ENCODE peak calls at places on chromosomes 1 and 21, in eight cellular contexts. A is CD8-positive, alpha-beta T cell; T is AG09309; Q is astrocyte of the spinal cord; O is HCT116; N is heart right ventricle; C is left lung; B is epithelial cell of esophagus. K is an unnamed sample.

GRCh38 chr1:7250826-7251800 is 465.9 kb downstream of the CAMTA1 start:
- DNase-seq in A (no peak), T (no peak), Q (no peak), O (no peak), N (no peak), C (no peak), B (no peak), K (no peak)

GRCh38 chr1:40740992-40741736 is 42.4 kb upstream of the KCNQ4 start:
- DNase-seq in A (no peak), T (no peak), Q (no peak), O (no peak), N (no peak), C (no peak), B (no peak), K (no peak)

GRCh38 chr1:236354330-236355147 is 39.5 kb upstream of the EDARADD start:
- DNase-seq in A (no peak), T (peak), Q (peak), O (no peak), N (no peak), C (no peak), B (no peak), K (no peak)

GRCh38 chr1:47875831-47876586 is 121.2 kb downstream of the TRABD2B start:
- DNase-seq in A (no peak), T (no peak), Q (peak), O (no peak), N (no peak), C (peak), B (no peak), K (no peak)

GRCh38 chr1:61083014-61083798 is 845 bp downstream of the NFIA start:
- DNase-seq in A (no peak), T (no peak), Q (no peak), O (no peak), N (peak), C (no peak), B (peak), K (no peak)

GRCh38 chr1:54221867-54222484 is 22.0 kb downstream of the MRPL37 start:
- DNase-seq in A (no peak), T (no peak), Q (no peak), O (no peak), N (no peak), C (no peak), B (no peak), K (no peak)

GRCh38 chr1:243473281-243474210 is 217.7 kb downstream of the SDCCAG8 start:
- DNase-seq in A (no peak), T (no peak), Q (peak), O (no peak), N (no peak), C (no peak), B (peak), K (no peak)

GRCh38 chr1:119139393-119139792 is 1.1 kb downstream of the WARS2 start:
- DNase-seq in A (peak), T (no peak), Q (no peak), O (no peak), N (no peak), C (no peak), B (no peak), K (no peak)

GRCh38 chr1:75471245-75471644 is 139.7 kb downstream of the SLC44A5 start:
- DNase-seq in A (no peak), T (no peak), Q (no peak), O (no peak), N (no peak), C (no peak), B (no peak), K (no peak)

GRCh38 chr1:207017615-207018559 is 14.7 kb downstream of the C1orf116 start:
- DNase-seq in A (no peak), T (no peak), Q (peak), O (no peak), N (no peak), C (peak), B (peak), K (no peak)

GRCh38 chr1:229753764-229754553 is 127.9 kb downstream of the URB2 start:
- DNase-seq in A (no peak), T (no peak), Q (no peak), O (no peak), N (no peak), C (no peak), B (no peak), K (no peak)

GRCh38 chr1:70503358-70503757 is 92.3 kb downstream of the CTH start:
- DNase-seq in A (no peak), T (no peak), Q (peak), O (no peak), N (no peak), C (no peak), B (peak), K (peak)

GRCh38 chr1:206931709-206932108 is 10.0 kb upstream of the FCMR start:
- DNase-seq in A (no peak), T (no peak), Q (no peak), O (no peak), N (no peak), C (no peak), B (no peak), K (no peak)

GRCh38 chr1:224923726-224924125 is 5.7 kb upstream of the DNAH14 start:
- DNase-seq in A (no peak), T (no peak), Q (no peak), O (no peak), N (no peak), C (no peak), B (no peak), K (no peak)

GRCh38 chr21:46124926-46125845 is 27.3 kb downstream of the COL6A2 start:
- DNase-seq in A (no peak), T (no peak), Q (no peak), O (no peak), N (no peak), C (peak), B (no peak), K (no peak)

GRCh38 chr1:2050482-2050792 is 226 bp downstream of the PRKCZ start:
- DNase-seq in A (no peak), T (no peak), Q (no peak), O (no peak), N (no peak), C (no peak), B (peak), K (no peak)

GRCh38 chr1:168610111-168610510 is 33.7 kb downstream of the XCL1 start:
- DNase-seq in A (no peak), T (no peak), Q (no peak), O (no peak), N (no peak), C (no peak), B (no peak), K (no peak)

GRCh38 chr1:154548028-154548427 is 10.4 kb downstream of the UBE2Q1 start:
- DNase-seq in A (no peak), T (no peak), Q (no peak), O (no peak), N (peak), C (no peak), B (no peak), K (no peak)

GRCh38 chr1:110554871-110555801 is 36.2 kb upstream of the KCNA10 start:
- DNase-seq in A (peak), T (no peak), Q (no peak), O (no peak), N (peak), C (peak), B (peak), K (no peak)

GRCh38 chr1:7298145-7298544 is 473.0 kb upstream of the VAMP3 start:
- DNase-seq in A (no peak), T (no peak), Q (peak), O (no peak), N (no peak), C (no peak), B (no peak), K (no peak)

GRCh38 chr1:181676269-181676668 is 193.0 kb downstream of the CACNA1E start:
- DNase-seq in A (no peak), T (no peak), Q (peak), O (peak), N (no peak), C (no peak), B (peak), K (no peak)

GRCh38 chr1:39574646-39575045 is 1.9 kb downstream of the PABPC4 start:
- DNase-seq in A (no peak), T (no peak), Q (peak), O (no peak), N (no peak), C (no peak), B (peak), K (no peak)

GRCh38 chr1:25487628-25488027 is 55.8 kb upstream of the LDLRAP1 start:
- DNase-seq in A (peak), T (no peak), Q (no peak), O (no peak), N (no peak), C (no peak), B (no peak), K (no peak)

GRCh38 chr1:22159858-22160257 is 17.0 kb upstream of the WNT4 start:
- DNase-seq in A (no peak), T (no peak), Q (peak), O (no peak), N (no peak), C (no peak), B (no peak), K (no peak)

GRCh38 chr1:44312652-44313196 is 42.3 kb downstream of the ERI3 start:
- DNase-seq in A (no peak), T (no peak), Q (no peak), O (no peak), N (no peak), C (no peak), B (no peak), K (no peak)

GRCh38 chr1:42931911-42932422 is 26.7 kb downstream of the SLC2A1 start:
- DNase-seq in A (peak), T (no peak), Q (no peak), O (no peak), N (peak), C (peak), B (peak), K (no peak)
- H3K4me3 ChIP-seq in A (peak), T (no peak), Q (no peak), O (no peak), N (no peak), C (no peak), B (no peak), K (no peak)

GRCh38 chr1:109397451-109398342 is at the start of gene SORT1:
- DNase-seq in A (peak), T (no peak), Q (peak), O (peak), N (peak), C (peak), B (peak), K (peak)
- TF ChIP-seq CTCF in A (no peak), T (no peak), Q (no peak), O (no peak), N (no peak), C (no peak), B (no peak), K (peak)

GRCh38 chr21:33932731-33933130 is 17.1 kb upstream of the ATP5PO start:
- DNase-seq in A (no peak), T (no peak), Q (no peak), O (no peak), N (no peak), C (no peak), B (no peak), K (no peak)
- H3K4me3 ChIP-seq in A (peak), T (no peak), Q (no peak), O (no peak), N (no peak), C (peak), B (peak), K (no peak)

DNA sequence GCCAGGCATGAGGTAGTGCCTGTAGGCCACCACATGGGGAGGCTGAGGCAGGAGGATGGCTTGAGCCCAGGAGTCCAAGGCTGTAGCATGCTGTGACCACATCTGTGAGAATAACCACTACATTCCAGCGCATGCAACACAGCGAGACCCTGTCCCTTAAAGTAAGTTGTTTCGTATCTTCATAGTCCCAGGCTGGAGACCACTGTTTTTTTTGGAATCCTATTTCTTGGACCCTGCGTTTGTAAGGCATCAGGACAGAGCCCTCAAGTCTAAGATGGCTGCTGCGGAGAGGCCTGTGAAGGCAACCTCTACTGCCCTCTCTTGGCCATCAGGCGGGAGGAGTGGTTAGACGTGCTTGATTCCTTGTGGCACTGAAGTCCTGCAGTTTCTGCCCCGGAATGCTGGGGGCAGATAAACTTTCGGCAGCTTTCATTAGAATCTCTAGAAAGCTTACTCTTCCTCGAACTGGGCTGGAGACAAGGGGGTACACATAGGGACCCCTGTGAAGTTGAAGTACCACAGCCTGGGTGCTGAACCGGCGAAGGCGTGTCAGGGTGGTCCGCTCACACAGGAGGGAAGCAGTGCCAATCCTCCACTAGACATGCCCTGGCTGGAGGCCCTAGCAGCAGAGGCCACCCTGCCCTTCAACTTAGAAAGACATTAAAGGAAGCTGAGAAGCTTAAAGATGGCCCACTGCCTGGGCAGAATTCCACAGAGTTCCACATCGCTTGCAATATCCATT is 36.6 kb downstream of the RABIF start:
- DNase-seq in A (peak), T (peak), Q (peak), O (peak), N (no peak), C (no peak), B (peak), K (peak)
- TF ChIP-seq CTCF in A (peak), T (peak), Q (peak), O (peak), N (no peak), C (peak), B (peak), K (peak)

GRCh38 chr1:36150296-36151132 is 1.2 kb upstream of the TRAPPC3 start:
- DNase-seq in A (peak), T (peak), Q (peak), O (peak), N (peak), C (peak), B (peak), K (peak)
- H3K4me3 ChIP-seq in A (peak), T (peak), Q (no peak), O (peak), N (no peak), C (peak), B (peak), K (peak)

GRCh38 chr1:66925944-66926343 is 1.2 kb downstream of the MIER1 start:
- DNase-seq in A (no peak), T (no peak), Q (no peak), O (no peak), N (no peak), C (no peak), B (no peak), K (no peak)

GRCh38 chr1:66929289-66929688 is 4.5 kb downstream of the MIER1 start:
- DNase-seq in A (no peak), T (no peak), Q (no peak), O (no peak), N (no peak), C (no peak), B (no peak), K (no peak)

GRCh38 chr1:66925558-66925910 is 744 bp downstream of the MIER1 start:
- DNase-seq in A (no peak), T (no peak), Q (no peak), O (no peak), N (no peak), C (no peak), B (no peak), K (no peak)

GRCh38 chr1:66927528-66927927 is 2.7 kb downstream of the MIER1 start:
- DNase-seq in A (no peak), T (no peak), Q (no peak), O (no peak), N (no peak), C (no peak), B (no peak), K (no peak)

DNA sequence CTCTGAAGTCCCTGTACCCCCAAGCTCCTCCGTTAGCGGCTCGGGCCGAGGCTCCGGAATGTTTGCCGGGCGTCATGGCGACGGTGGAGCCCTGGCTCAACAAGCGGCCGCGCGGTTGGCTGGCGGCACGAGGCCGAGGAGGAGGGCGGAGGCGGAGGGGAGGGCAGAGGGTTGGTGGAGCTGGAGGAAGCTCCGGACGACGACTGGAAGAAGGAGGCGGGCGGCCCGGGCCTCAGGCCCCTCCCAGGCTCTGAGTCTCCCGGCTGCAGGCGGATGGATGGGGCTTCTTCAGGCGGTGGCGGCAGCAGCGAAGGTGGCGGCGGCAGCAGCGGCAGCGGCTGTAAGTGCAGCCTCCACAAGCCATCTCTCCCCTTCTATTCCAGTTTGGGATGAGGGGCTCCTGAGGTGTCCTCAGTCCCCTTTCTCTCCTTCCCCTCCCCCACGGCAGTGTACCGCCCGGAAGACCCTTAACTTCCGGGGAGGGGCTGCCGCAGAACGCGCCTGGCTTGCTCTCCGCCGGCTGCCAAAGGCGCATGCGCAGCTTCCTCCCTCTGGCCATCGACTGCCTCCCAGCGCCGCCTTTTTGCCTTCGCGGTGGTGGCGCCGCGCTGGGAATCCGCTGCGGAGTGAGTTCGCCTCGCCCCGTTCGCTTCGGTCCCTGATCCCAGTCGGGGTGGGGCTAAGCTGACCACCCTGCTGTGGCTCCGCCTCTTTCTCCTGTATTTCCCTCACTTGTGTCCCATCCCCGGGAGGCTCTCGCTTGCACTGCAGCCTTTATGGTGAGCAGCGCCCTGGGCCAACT is at the start of the genes DNAI4 and MIER1:
- DNase-seq in A (peak), T (peak), Q (peak), O (peak), N (peak), C (peak), B (peak), K (peak)
- TF ChIP-seq CTCF in A (no peak), T (peak), Q (no peak), O (no peak), N (no peak), C (peak), B (peak), K (no peak)

GRCh38 chr1:202283991-202284390 is 57.7 kb downstream of the UBE2T start:
- DNase-seq in A (no peak), T (peak), Q (peak), O (no peak), N (no peak), C (no peak), B (peak), K (no peak)
- H3K4me3 ChIP-seq in A (no peak), T (no peak), Q (no peak), O (no peak), N (no peak), C (no peak), B (no peak), K (no peak)

DNA sequence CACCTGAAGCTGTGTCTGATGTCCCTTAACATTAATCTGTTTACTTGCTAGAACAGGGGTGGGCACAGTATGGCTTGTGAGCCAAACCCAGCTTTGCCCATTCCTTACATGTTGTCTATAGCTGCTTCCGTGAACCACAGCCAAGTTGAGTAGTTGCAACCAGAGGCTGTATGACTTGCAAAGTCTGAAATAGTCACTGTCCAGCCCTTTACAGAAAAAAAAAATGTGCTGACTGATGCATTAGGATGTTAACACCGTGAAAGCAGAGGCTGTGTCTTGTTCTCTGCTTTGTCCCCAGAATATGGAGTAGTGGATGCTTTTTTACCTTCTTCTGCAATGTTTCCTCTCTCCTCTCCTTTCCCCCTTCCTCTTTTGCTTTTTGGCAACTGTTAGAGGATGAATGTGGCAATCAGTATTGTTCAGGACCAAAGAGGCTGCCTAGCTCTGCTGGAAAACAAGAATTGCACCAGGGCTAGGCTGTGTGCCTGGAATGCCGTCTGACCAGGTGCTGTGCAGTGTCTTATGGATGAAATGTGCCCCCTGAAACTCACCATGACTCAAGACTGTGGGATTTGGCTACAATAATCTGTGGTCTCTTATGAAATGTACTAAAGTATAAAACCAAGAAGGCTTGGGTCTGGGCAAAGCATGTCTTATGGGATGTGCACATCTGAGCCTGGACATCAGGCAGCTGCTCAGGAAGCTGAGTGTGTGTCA is 79.6 kb upstream of the GCLM start:
- DNase-seq in A (no peak), T (peak), Q (peak), O (no peak), N (no peak), C (no peak), B (peak), K (no peak)
- TF ChIP-seq CTCF in A (no peak), T (no peak), Q (no peak), O (no peak), N (no peak), C (no peak), B (no peak), K (no peak)

GRCh38 chr21:42097860-42098259 is 26.7 kb downstream of the UMODL1 start:
- DNase-seq in A (no peak), T (peak), Q (peak), O (peak), N (no peak), C (peak), B (peak), K (peak)
- H3K4me3 ChIP-seq in A (no peak), T (no peak), Q (no peak), O (peak), N (no peak), C (no peak), B (no peak), K (no peak)